ENCODE peak calls at places on chromosomes 13 and 19, in six cellular contexts. One of them, this sample, is unnamed.

GRCh38 chr19:1290699-1291651 is 5.3 kb downstream of the EFNA2 start:
- DNase-seq in naive thymus-derived CD4-positive, alpha-beta T cell: no peak
- DNase-seq in hypothalamus: no peak
- DNase-seq in progenitor cell of endocrine pancreas: no peak
- DNase-seq in K562: no peak
- DNase-seq in AML-193: no peak
- DNase-seq in this sample: no peak

GRCh38 chr19:47613165-47614146 is 4.5 kb downstream of the BICRA start:
- DNase-seq in naive thymus-derived CD4-positive, alpha-beta T cell: no peak
- DNase-seq in hypothalamus: no peak
- DNase-seq in progenitor cell of endocrine pancreas: no peak
- DNase-seq in K562: no peak
- DNase-seq in AML-193: no peak
- DNase-seq in this sample: no peak

GRCh38 chr13:49444517-49445395 is 682 bp downstream of the SETDB2 start:
- DNase-seq in naive thymus-derived CD4-positive, alpha-beta T cell: no peak
- DNase-seq in hypothalamus: no peak
- DNase-seq in progenitor cell of endocrine pancreas: no peak
- DNase-seq in K562: peak; percentile 9
- DNase-seq in AML-193: peak; percentile 90
- DNase-seq in this sample: peak; percentile 87

GRCh38 chr13:113448545-113448884 is 4.8 kb downstream of the ADPRHL1 start:
- DNase-seq in naive thymus-derived CD4-positive, alpha-beta T cell: no peak
- DNase-seq in hypothalamus: no peak
- DNase-seq in progenitor cell of endocrine pancreas: no peak
- DNase-seq in K562: no peak
- DNase-seq in AML-193: no peak
- DNase-seq in this sample: no peak

GRCh38 chr13:30063892-30064291 is 213.5 kb upstream of the UBL3 start:
- DNase-seq in naive thymus-derived CD4-positive, alpha-beta T cell: no peak
- DNase-seq in hypothalamus: no peak
- DNase-seq in progenitor cell of endocrine pancreas: no peak
- DNase-seq in K562: no peak
- DNase-seq in AML-193: no peak
- DNase-seq in this sample: no peak

GRCh38 chr13:65926750-65927171 is 1303.4 kb downstream of the PCDH9 start:
- DNase-seq in naive thymus-derived CD4-positive, alpha-beta T cell: no peak
- DNase-seq in hypothalamus: no peak
- DNase-seq in progenitor cell of endocrine pancreas: no peak
- DNase-seq in K562: no peak
- DNase-seq in AML-193: no peak
- DNase-seq in this sample: no peak

GRCh38 chr13:109155301-109155761 is 525.9 kb downstream of the MYO16 start:
- DNase-seq in naive thymus-derived CD4-positive, alpha-beta T cell: no peak
- DNase-seq in hypothalamus: no peak
- DNase-seq in progenitor cell of endocrine pancreas: no peak
- DNase-seq in K562: no peak
- DNase-seq in AML-193: no peak
- DNase-seq in this sample: no peak

GRCh38 chr19:50514346-50515167 is 844 bp upstream of the ASPDH start:
- DNase-seq in naive thymus-derived CD4-positive, alpha-beta T cell: no peak
- DNase-seq in hypothalamus: peak; percentile 44
- DNase-seq in progenitor cell of endocrine pancreas: no peak
- DNase-seq in K562: no peak
- DNase-seq in AML-193: no peak
- DNase-seq in this sample: no peak

GRCh38 chr19:14248578-14249011 is 42.6 kb upstream of the ADGRL1 start:
- DNase-seq in naive thymus-derived CD4-positive, alpha-beta T cell: peak; percentile 32
- DNase-seq in hypothalamus: peak; percentile 17
- DNase-seq in progenitor cell of endocrine pancreas: peak; percentile 58
- DNase-seq in K562: peak; percentile 26
- DNase-seq in AML-193: no peak
- DNase-seq in this sample: no peak

GRCh38 chr13:23159205-23159586 is 21.6 kb upstream of the SGCG start:
- DNase-seq in naive thymus-derived CD4-positive, alpha-beta T cell: no peak
- DNase-seq in hypothalamus: no peak
- DNase-seq in progenitor cell of endocrine pancreas: peak; percentile 32
- DNase-seq in K562: peak; percentile 6
- DNase-seq in AML-193: no peak
- DNase-seq in this sample: no peak

GRCh38 chr13:102940770-102941169 is 94.9 kb downstream of the ERCC5 start:
- DNase-seq in naive thymus-derived CD4-positive, alpha-beta T cell: no peak
- DNase-seq in hypothalamus: no peak
- DNase-seq in progenitor cell of endocrine pancreas: no peak
- DNase-seq in K562: no peak
- DNase-seq in AML-193: no peak
- DNase-seq in this sample: no peak